ENCODE peak calls at places on chromosome 6, in seven cellular contexts. N, Y, K, P, J, Z and V are unnamed samples.

GRCh38 chr6:33845031-33845430 is 41.2 kb upstream of the MLN start:
- DNase-seq in Z (no peak), J (no peak), Y (no peak), N (no peak), P (no peak), K (no peak), V (no peak)

GRCh38 chr6:84220809-84221409 is 6.5 kb downstream of the CEP162 start:
- DNase-seq in N (no peak), Y (no peak), P (peak), J (peak), K (no peak), Z (peak), V (peak)

GRCh38 chr6:39446909-39447308 is 124.4 kb upstream of the KCNK16 start:
- DNase-seq in J (no peak), Y (no peak), P (no peak), K (no peak), Z (no peak), N (no peak), V (no peak)

GRCh38 chr6:122165014-122165413 is 234.4 kb upstream of the HSF2 start:
- DNase-seq in Y (no peak), P (no peak), N (no peak), K (no peak), J (no peak), Z (no peak), V (no peak)

GRCh38 chr6:63349401-63349800 is 29.6 kb upstream of the LGSN start:
- DNase-seq in Z (no peak), P (no peak), N (no peak), K (no peak), Y (no peak), J (no peak), V (no peak)

GRCh38 chr6:119627908-119628669 is 278.5 kb upstream of the MAN1A1 start:
- DNase-seq in K (no peak), J (peak), P (peak), Y (no peak), Z (no peak), N (no peak), V (peak)

GRCh38 chr6:129717287-129717686 is 7.3 kb upstream of the ARHGAP18 start:
- DNase-seq in Z (no peak), P (peak), J (peak), K (no peak), Y (peak), N (no peak), V (peak)

GRCh38 chr6:33587529-33588215 is 7.6 kb upstream of the BAK1 start:
- DNase-seq in Z (no peak), K (no peak), Y (no peak), P (no peak), J (no peak), N (no peak), V (peak)

GRCh38 chr6:155115893-155116570 is 120.9 kb downstream of the TIAM2 start:
- DNase-seq in Y (no peak), Z (no peak), N (no peak), P (no peak), J (no peak), K (no peak), V (no peak)

GRCh38 chr6:84026721-84027164 is 6.8 kb upstream of the MRAP2 start:
- DNase-seq in J (peak), Z (no peak), P (no peak), K (no peak), N (no peak), Y (no peak), V (peak)

GRCh38 chr6:37576336-37576737 is 76.6 kb upstream of the CCDC167 start:
- DNase-seq in Y (no peak), N (no peak), Z (no peak), P (no peak), J (peak), K (no peak), V (peak)

GRCh38 chr6:157089258-157089657 is 234.1 kb downstream of the TMEM242 start:
- DNase-seq in Z (no peak), K (peak), J (peak), P (peak), N (no peak), Y (no peak), V (no peak)

GRCh38 chr6:31969712-31970603 is 2.0 kb downstream of the DXO start:
- DNase-seq in Z (no peak), Y (no peak), K (no peak), N (peak), J (no peak), P (peak), V (no peak)

GRCh38 chr6:113530769-113531168 is 326.4 kb upstream of the MARCKS start:
- DNase-seq in P (peak), Z (no peak), K (no peak), J (peak), N (no peak), Y (no peak), V (peak)

GRCh38 chr6:123808556-123808955 is 4.9 kb downstream of the NKAIN2 start:
- DNase-seq in Z (no peak), K (no peak), J (no peak), Y (no peak), P (no peak), N (no peak), V (peak)

GRCh38 chr6:37139223-37139962 is 30.6 kb upstream of the PIM1 start:
- DNase-seq in P (peak), J (no peak), N (no peak), Y (no peak), Z (no peak), K (no peak), V (no peak)

GRCh38 chr6:161038229-161039003 is 46.8 kb downstream of the MAP3K4 start:
- DNase-seq in Y (no peak), K (no peak), N (no peak), J (peak), P (peak), Z (no peak), V (peak)

GRCh38 chr6:167855825-167856425 is 29.2 kb downstream of the AFDN start:
- DNase-seq in K (no peak), Y (no peak), Z (no peak), P (peak), N (no peak), J (peak), V (peak)

GRCh38 chr6:89692256-89692655 is 53.7 kb upstream of the LYRM2 start:
- DNase-seq in Z (no peak), Y (no peak), K (no peak), P (no peak), J (no peak), N (no peak), V (no peak)

GRCh38 chr6:162181741-162182401 is 545.7 kb downstream of the PRKN start:
- DNase-seq in K (no peak), Y (no peak), J (no peak), Z (no peak), P (peak), N (no peak), V (peak)

GRCh38 chr6:43420012-43420411 is 7.3 kb upstream of the ABCC10 start:
- DNase-seq in N (no peak), Z (no peak), Y (no peak), J (no peak), K (no peak), P (no peak), V (no peak)

GRCh38 chr6:14384175-14384949 is 266.8 kb downstream of the CD83 start:
- DNase-seq in N (no peak), P (no peak), K (no peak), Y (no peak), Z (no peak), J (no peak), V (peak)

GRCh38 chr6:4358414-4359107 is 223.2 kb upstream of the ECI2 start:
- DNase-seq in Z (no peak), J (peak), K (peak), N (peak), P (peak), Y (peak), V (peak)

GRCh38 chr6:139334791-139335446 is 39.5 kb downstream of the CITED2 start:
- DNase-seq in Y (no peak), P (peak), J (peak), Z (no peak), K (no peak), N (no peak), V (peak)

GRCh38 chr6:52877168-52877567 is 32.3 kb downstream of the GSTA3 start:
- DNase-seq in K (no peak), P (peak), J (peak), N (no peak), Y (no peak), Z (no peak), V (peak)

GRCh38 chr6:4776967-4777925 is 1.0 kb downstream of the CDYL start:
- DNase-seq in P (peak), Z (peak), K (peak), N (no peak), J (peak), Y (peak), V (peak)

GRCh38 chr6:164322533-164322932 is 908.0 kb downstream of the QKI start:
- DNase-seq in K (no peak), Y (no peak), P (peak), N (no peak), J (peak), Z (no peak), V (peak)

GRCh38 chr6:51932956-51933355 is 154.5 kb downstream of the PKHD1 start:
- DNase-seq in Z (no peak), N (no peak), P (no peak), J (no peak), Y (no peak), K (no peak), V (no peak)

GRCh38 chr6:94260755-94261154 is 841.4 kb upstream of the EPHA7 start:
- DNase-seq in J (no peak), Y (no peak), K (no peak), N (no peak), Z (no peak), P (no peak), V (no peak)

GRCh38 chr6:35534396-35535170 is 21.9 kb upstream of the TULP1 start:
- DNase-seq in Y (no peak), N (no peak), Z (no peak), J (no peak), P (no peak), K (peak), V (no peak)
- H3K4me3 ChIP-seq in Y (no peak), N (no peak), Z (no peak), J (no peak), P (no peak), K (peak), V (no peak)

DNA sequence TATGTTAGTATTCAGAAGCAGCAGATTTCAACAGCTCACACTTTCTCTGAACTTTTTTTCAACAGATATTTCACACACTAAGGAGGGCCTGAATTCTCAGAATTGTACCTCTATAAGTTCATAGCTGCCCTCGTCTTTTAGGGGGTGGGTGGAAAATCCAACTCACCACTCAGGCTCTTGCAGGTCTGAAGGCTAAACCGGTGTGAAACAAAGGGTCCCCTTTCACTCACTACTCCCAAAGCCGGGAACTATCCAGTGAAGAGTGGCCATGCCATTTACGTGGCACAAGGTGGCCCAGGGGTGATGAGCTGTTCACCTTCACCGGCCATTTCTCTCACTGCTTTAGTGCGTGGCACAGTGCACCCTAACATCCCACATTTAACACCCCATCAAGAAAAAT is 24.2 kb downstream of the TBC1D7 start:
- DNase-seq in N (no peak), J (no peak), Y (no peak), Z (no peak), K (no peak), P (peak), V (peak)
- H3K4me3 ChIP-seq in N (no peak), J (no peak), Y (no peak), Z (no peak), K (no peak), P (no peak), V (no peak)

GRCh38 chr6:7911345-7911725 is 747 bp upstream of the TXNDC5 start:
- DNase-seq in Z (no peak), N (no peak), Y (no peak), P (no peak), K (no peak), J (no peak), V (peak)
- H3K4me3 ChIP-seq in Z (no peak), N (peak), Y (peak), P (peak), K (peak), J (peak), V (peak)

GRCh38 chr6:107690864-107691661 is 133.1 kb downstream of the SCML4 start:
- DNase-seq in J (peak), Z (no peak), K (no peak), P (peak), Y (peak), N (no peak), V (peak)

GRCh38 chr6:107692351-107692750 is 131.8 kb downstream of the SCML4 start:
- DNase-seq in P (peak), Z (no peak), N (no peak), J (peak), K (no peak), Y (no peak), V (no peak)

GRCh38 chr6:107689881-107690545 is 134.1 kb downstream of the SCML4 start:
- DNase-seq in Y (no peak), J (no peak), K (no peak), P (no peak), Z (no peak), N (no peak), V (no peak)

GRCh38 chr6:107689190-107689589 is 134.9 kb downstream of the SCML4 start:
- DNase-seq in Z (no peak), Y (no peak), N (no peak), K (no peak), P (no peak), J (no peak), V (no peak)

GRCh38 chr6:107690546-107690863 is 133.6 kb downstream of the SCML4 start:
- DNase-seq in Y (no peak), J (no peak), K (no peak), N (no peak), Z (no peak), P (no peak), V (no peak)
- H3K4me3 ChIP-seq in Y (no peak), J (no peak), K (no peak), N (no peak), Z (no peak), P (no peak), V (no peak)

GRCh38 chr6:25415274-25415673 is 136.1 kb downstream of the CARMIL1 start:
- DNase-seq in Z (no peak), Y (peak), K (no peak), P (no peak), J (no peak), N (no peak), V (no peak)

GRCh38 chr6:25414168-25414567 is 135.0 kb downstream of the CARMIL1 start:
- DNase-seq in P (no peak), J (no peak), Y (no peak), K (no peak), Z (no peak), N (no peak), V (no peak)

GRCh38 chr6:25413506-25413905 is 134.3 kb downstream of the CARMIL1 start:
- DNase-seq in N (no peak), Z (no peak), J (peak), K (no peak), P (peak), Y (no peak), V (no peak)

GRCh38 chr6:25415701-25416100 is 136.5 kb downstream of the CARMIL1 start:
- DNase-seq in J (no peak), K (no peak), P (no peak), Z (no peak), Y (no peak), N (no peak), V (no peak)

DNA sequence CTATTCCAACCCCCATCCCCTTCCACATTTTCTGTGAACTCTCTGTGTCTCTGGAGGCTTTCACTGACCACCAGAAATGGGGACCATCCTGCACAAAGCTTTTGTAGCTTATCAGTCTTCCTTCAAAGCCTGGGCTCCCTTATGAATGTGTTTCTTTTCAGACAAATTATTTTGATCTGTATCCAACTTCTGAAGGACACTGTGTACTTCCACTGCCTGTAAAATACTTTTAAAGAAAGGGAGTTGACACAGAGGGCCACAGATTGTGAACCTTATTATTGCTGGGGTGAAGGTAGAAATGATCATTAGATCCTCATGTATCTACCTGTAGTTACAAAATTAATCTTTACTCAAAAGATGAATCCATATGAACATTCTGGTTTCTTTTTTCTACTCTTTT is 135.6 kb downstream of the CARMIL1 start:
- DNase-seq in N (no peak), J (no peak), Y (no peak), Z (peak), P (no peak), K (no peak), V (no peak)
- H3K4me3 ChIP-seq in N (no peak), J (no peak), Y (no peak), Z (no peak), P (no peak), K (no peak), V (no peak)

GRCh38 chr6:29014729-29015608 is 9.9 kb upstream of the ZNF311 start:
- DNase-seq in Y (no peak), P (peak), K (no peak), J (peak), N (no peak), Z (no peak), V (no peak)
- H3K4me3 ChIP-seq in Y (peak), P (peak), K (no peak), J (peak), N (no peak), Z (no peak), V (no peak)

DNA sequence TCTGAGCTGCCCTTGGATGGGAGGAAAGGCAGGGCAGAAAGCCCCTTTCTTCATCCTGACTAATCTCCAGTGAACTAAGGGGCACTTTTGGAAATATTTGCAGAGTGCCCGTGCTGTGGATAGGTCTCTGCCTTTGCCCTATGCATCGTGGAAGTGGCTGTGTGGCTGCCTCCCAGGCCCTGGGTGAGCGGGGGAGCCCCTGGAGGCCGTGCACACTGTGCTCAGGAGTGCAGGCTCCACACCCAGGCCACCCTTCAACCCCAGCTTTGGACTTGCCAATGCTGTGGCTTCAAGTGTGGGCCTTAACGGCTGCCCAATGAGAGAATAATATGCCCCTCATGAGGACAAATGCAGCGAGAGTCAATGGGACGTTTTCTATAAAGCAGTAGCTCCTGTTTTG is 36.7 kb upstream of the ARMC2 start:
- DNase-seq in K (no peak), P (no peak), N (no peak), J (no peak), Y (no peak), Z (no peak), V (no peak)
- H3K4me3 ChIP-seq in K (no peak), P (no peak), N (no peak), J (no peak), Y (no peak), Z (no peak), V (no peak)

GRCh38 chr6:41901882-41902519 is 6.8 kb upstream of the USP49 start:
- DNase-seq in P (peak), N (no peak), Y (no peak), K (peak), J (no peak), Z (no peak), V (no peak)

GRCh38 chr6:41894366-41895299 is 542 bp downstream of the USP49 start:
- DNase-seq in K (peak), N (no peak), P (peak), Y (no peak), J (no peak), Z (no peak), V (peak)

GRCh38 chr6:41892921-41893564 is 2.1 kb downstream of the USP49 start:
- DNase-seq in J (no peak), P (no peak), Z (no peak), Y (no peak), N (no peak), K (no peak), V (no peak)

GRCh38 chr6:41895300-41896233 is at the start of gene USP49:
- DNase-seq in P (peak), K (peak), Z (peak), Y (peak), J (peak), N (peak), V (peak)

GRCh38 chr6:41896280-41896679 is 1.1 kb upstream of the USP49 start:
- DNase-seq in Y (no peak), Z (no peak), J (no peak), N (no peak), P (no peak), K (no peak), V (no peak)
- H3K4me3 ChIP-seq in Y (no peak), Z (peak), J (peak), N (peak), P (peak), K (no peak), V (no peak)

GRCh38 chr6:13184089-13184468 is 144.3 kb downstream of the TBC1D7 start:
- DNase-seq in Z (no peak), N (no peak), Y (no peak), P (no peak), J (no peak), K (no peak), V (no peak)

GRCh38 chr6:13177617-13178506 is 150.5 kb downstream of the TBC1D7 start:
- DNase-seq in K (no peak), Z (no peak), P (no peak), J (no peak), N (no peak), Y (no peak), V (no peak)

GRCh38 chr6:13183446-13184088 is 144.8 kb downstream of the TBC1D7 start:
- DNase-seq in J (no peak), Z (no peak), P (no peak), Y (no peak), N (no peak), K (no peak), V (no peak)

GRCh38 chr6:13184547-13184946 is 143.8 kb downstream of the TBC1D7 start:
- DNase-seq in Z (no peak), J (no peak), K (no peak), P (no peak), N (no peak), Y (no peak), V (no peak)

DNA sequence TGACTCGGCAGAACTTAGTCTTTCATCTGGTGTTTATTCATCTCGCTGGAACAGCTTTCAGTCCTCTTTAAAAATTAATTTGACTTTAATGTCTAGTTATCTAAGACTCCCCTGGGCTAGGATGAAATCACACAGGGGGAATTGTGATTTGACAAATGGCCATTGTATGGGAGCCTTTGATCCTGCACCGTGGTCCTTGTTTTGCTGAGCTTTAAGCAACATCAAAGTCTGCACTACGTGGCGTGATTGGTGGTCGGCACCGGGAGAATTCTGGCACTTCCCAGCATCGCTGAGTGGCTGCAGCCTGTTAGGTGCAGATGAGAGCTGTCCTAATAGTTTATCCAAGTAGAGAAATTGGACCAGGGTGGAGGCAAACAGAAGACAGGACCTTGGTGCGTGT is 146.9 kb downstream of the TBC1D7 start:
- DNase-seq in K (no peak), Y (no peak), J (no peak), P (no peak), Z (no peak), N (no peak), V (no peak)
- H3K4me3 ChIP-seq in K (no peak), Y (no peak), J (no peak), P (no peak), Z (no peak), N (no peak), V (no peak)